ENCODE peak calls at places on chromosomes 16 and 17, in nine cellular contexts. G, F, H, V, X, Y, N, W and O are unnamed samples.

GRCh38 chr17:4232168-4232813 is 31.5 kb downstream of the ANKFY1 start:
- DNase-seq in G (no peak), F (no peak), H (no peak), V (no peak), X (no peak), Y (peak), N (no peak), W (no peak), O (peak)

GRCh38 chr16:53968454-53968853 is 264.5 kb downstream of the FTO start:
- DNase-seq in G (no peak), F (no peak), H (no peak), V (no peak), X (no peak), Y (peak), N (no peak), W (no peak), O (no peak)

GRCh38 chr16:78976212-78976611 is 624.3 kb downstream of the MAF start:
- DNase-seq in G (no peak), F (no peak), H (no peak), V (no peak), X (no peak), Y (no peak), N (no peak), W (no peak), O (no peak)

GRCh38 chr17:45296003-45296832 is 20.6 kb downstream of the MAP3K14 start:
- DNase-seq in G (no peak), F (peak), H (peak), V (no peak), X (no peak), Y (peak), N (no peak), W (no peak), O (no peak)

GRCh38 chr16:25007284-25007984 is 7.7 kb downstream of the ARHGAP17 start:
- DNase-seq in G (no peak), F (no peak), H (no peak), V (no peak), X (no peak), Y (no peak), N (no peak), W (no peak), O (peak)

GRCh38 chr17:77425791-77426641 is 285.2 kb downstream of the SEC14L1 start:
- DNase-seq in G (no peak), F (no peak), H (no peak), V (no peak), X (peak), Y (no peak), N (no peak), W (peak), O (peak)

GRCh38 chr17:60300949-60301348 is 91.0 kb downstream of the USP32 start:
- DNase-seq in G (no peak), F (no peak), H (no peak), V (no peak), X (no peak), Y (no peak), N (no peak), W (no peak), O (no peak)

GRCh38 chr17:28227278-28228108 is 91.5 kb upstream of the TMEM97 start:
- DNase-seq in G (peak), F (peak), H (peak), V (peak), X (peak), Y (peak), N (peak), W (peak), O (no peak)

GRCh38 chr16:69619514-69619913 is 53.7 kb downstream of the NFAT5 start:
- DNase-seq in G (no peak), F (no peak), H (no peak), V (no peak), X (no peak), Y (no peak), N (no peak), W (no peak), O (no peak)

GRCh38 chr17:39777534-39778365 is 40.0 kb downstream of the GRB7 start:
- DNase-seq in G (no peak), F (no peak), H (no peak), V (no peak), X (no peak), Y (no peak), N (no peak), W (no peak), O (no peak)

GRCh38 chr16:66081967-66082366 is 284.5 kb upstream of the CDH5 start:
- DNase-seq in G (no peak), F (no peak), H (no peak), V (no peak), X (no peak), Y (peak), N (peak), W (no peak), O (no peak)

GRCh38 chr17:44396946-44397345 is 7.5 kb upstream of the ITGA2B start:
- DNase-seq in G (no peak), F (no peak), H (no peak), V (no peak), X (no peak), Y (no peak), N (no peak), W (no peak), O (no peak)

GRCh38 chr17:78865682-78866390 is 25.2 kb upstream of the USP36 start:
- DNase-seq in G (peak), F (peak), H (peak), V (peak), X (peak), Y (peak), N (no peak), W (peak), O (peak)

GRCh38 chr17:57868007-57868774 is 18.3 kb upstream of the MRPS23 start:
- DNase-seq in G (no peak), F (peak), H (peak), V (peak), X (peak), Y (peak), N (no peak), W (peak), O (peak)

GRCh38 chr16:86931410-86931941 is 353.1 kb downstream of the FOXL1 start:
- DNase-seq in G (no peak), F (no peak), H (no peak), V (no peak), X (no peak), Y (no peak), N (no peak), W (no peak), O (peak)

GRCh38 chr16:57474671-57475661 is 11.3 kb downstream of the DOK4 start:
- DNase-seq in G (no peak), F (no peak), H (no peak), V (peak), X (no peak), Y (no peak), N (no peak), W (peak), O (no peak)

GRCh38 chr17:41785876-41786226 is 660 bp downstream of the JUP start:
- DNase-seq in G (peak), F (peak), H (peak), V (peak), X (no peak), Y (peak), N (no peak), W (no peak), O (no peak)

GRCh38 chr17:17506893-17507464 is 10.8 kb upstream of the RASD1 start:
- DNase-seq in G (no peak), F (peak), H (peak), V (peak), X (no peak), Y (no peak), N (no peak), W (no peak), O (no peak)

GRCh38 chr16:22189473-22190168 is 16.5 kb upstream of the EEF2K start:
- DNase-seq in G (no peak), F (peak), H (peak), V (peak), X (peak), Y (peak), N (no peak), W (peak), O (no peak)

GRCh38 chr16:35747658-35748455 is 2288.4 kb downstream of the TP53TG3F start:
- DNase-seq in G (no peak), F (no peak), H (no peak), V (no peak), X (no peak), Y (no peak), N (no peak), W (no peak), O (no peak)

GRCh38 chr16:76797457-76797856 is 393.5 kb upstream of the MON1B start:
- DNase-seq in G (no peak), F (no peak), H (no peak), V (no peak), X (no peak), Y (no peak), N (no peak), W (no peak), O (no peak)

GRCh38 chr17:82030470-82031302 is 792 bp upstream of the RAC3 start:
- DNase-seq in G (peak), F (peak), H (peak), V (peak), X (peak), Y (no peak), N (no peak), W (peak), O (peak)

GRCh38 chr17:62869885-62870580 is 61.9 kb upstream of the MARCHF10 start:
- DNase-seq in G (no peak), F (no peak), H (no peak), V (no peak), X (no peak), Y (peak), N (no peak), W (peak), O (peak)

GRCh38 chr17:39754161-39754957 is 16.6 kb downstream of the GRB7 start:
- DNase-seq in G (peak), F (peak), H (peak), V (peak), X (peak), Y (no peak), N (no peak), W (peak), O (no peak)

GRCh38 chr16:5027575-5028235 is 6.0 kb downstream of the NAGPA start:
- DNase-seq in G (no peak), F (peak), H (no peak), V (no peak), X (no peak), Y (no peak), N (no peak), W (no peak), O (no peak)

GRCh38 chr17:57211543-57211942 is 44.8 kb upstream of the MSI2 start:
- DNase-seq in G (no peak), F (no peak), H (no peak), V (no peak), X (no peak), Y (no peak), N (no peak), W (no peak), O (no peak)

GRCh38 chr16:17303101-17303500 is 167.7 kb downstream of the XYLT1 start:
- DNase-seq in G (no peak), F (no peak), H (peak), V (no peak), X (no peak), Y (no peak), N (no peak), W (no peak), O (no peak)

GRCh38 chr16:13552062-13552959 is 367.6 kb upstream of the ERCC4 start:
- DNase-seq in G (no peak), F (no peak), H (no peak), V (no peak), X (no peak), Y (no peak), N (no peak), W (no peak), O (no peak)

GRCh38 chr16:84047206-84047605 is 4.6 kb upstream of the SLC38A8 start:
- DNase-seq in G (no peak), F (peak), H (no peak), V (no peak), X (no peak), Y (no peak), N (no peak), W (no peak), O (no peak)

GRCh38 chr16:84049403-84050060 is 6.9 kb upstream of the SLC38A8 start:
- DNase-seq in G (no peak), F (peak), H (no peak), V (no peak), X (no peak), Y (no peak), N (no peak), W (no peak), O (no peak)

GRCh38 chr16:84047626-84048025 is 5.0 kb upstream of the SLC38A8 start:
- DNase-seq in G (no peak), F (peak), H (no peak), V (no peak), X (no peak), Y (no peak), N (no peak), W (no peak), O (no peak)

GRCh38 chr16:84048871-84049270 is 6.3 kb upstream of the SLC38A8 start:
- DNase-seq in G (no peak), F (no peak), H (no peak), V (no peak), X (no peak), Y (no peak), N (no peak), W (no peak), O (no peak)

DNA sequence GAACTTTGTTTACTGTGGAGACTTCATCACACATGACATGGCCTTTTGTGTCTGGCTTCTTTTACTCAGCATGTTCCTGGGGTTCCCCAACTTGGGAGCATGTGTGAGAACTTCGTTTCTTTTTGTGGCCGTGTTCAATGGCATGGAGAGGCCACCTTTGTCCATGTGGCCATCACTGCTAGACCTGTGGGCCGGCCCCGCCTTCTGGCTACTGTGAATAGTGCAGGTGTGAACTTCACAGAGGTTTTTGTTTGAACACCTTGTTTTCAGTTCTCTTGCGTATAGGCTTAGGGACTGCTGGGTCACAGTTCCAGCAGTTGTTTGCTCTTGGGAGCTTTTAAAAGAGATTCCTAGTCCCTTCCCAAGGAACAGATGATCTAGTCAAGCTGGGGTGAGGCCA is 5.7 kb upstream of the SLC38A8 start:
- DNase-seq in G (peak), F (peak), H (no peak), V (no peak), X (no peak), Y (no peak), N (no peak), W (no peak), O (no peak)
- TF ChIP-seq CTCF in G (peak), F (no peak), H (no peak), V (no peak), X (no peak), Y (peak), N (peak), W (no peak), O (peak)

DNA sequence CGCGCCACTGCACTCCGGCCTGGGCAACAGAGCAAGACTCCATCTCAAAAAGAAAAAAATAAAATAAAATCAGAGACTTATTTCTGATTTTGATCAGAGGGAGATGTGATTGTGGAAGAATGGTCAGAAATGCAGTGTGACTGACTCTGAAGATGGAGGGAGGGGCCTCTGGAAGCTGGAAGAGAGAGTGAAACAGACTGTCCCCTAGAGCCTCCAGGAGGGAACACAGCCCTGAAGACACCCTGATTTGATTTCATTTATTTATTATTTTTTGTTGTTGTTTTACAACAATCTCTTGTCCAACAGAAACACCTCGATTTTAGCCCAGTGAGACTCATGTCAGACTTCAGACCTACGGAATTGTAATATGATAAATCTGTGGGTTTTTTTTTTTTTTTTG is 26.1 kb downstream of the BCL7C start:
- DNase-seq in G (no peak), F (no peak), H (no peak), V (no peak), X (no peak), Y (no peak), N (no peak), W (no peak), O (no peak)
- TF ChIP-seq CTCF in G (no peak), F (no peak), H (no peak), V (no peak), X (no peak), Y (peak), N (peak), W (peak), O (peak)

GRCh38 chr17:9266031-9266680 is 244.8 kb downstream of the NTN1 start:
- DNase-seq in G (no peak), F (no peak), H (no peak), V (no peak), X (no peak), Y (no peak), N (no peak), W (no peak), O (no peak)
- TF ChIP-seq CTCF in G (no peak), F (no peak), H (no peak), V (no peak), X (no peak), Y (no peak), N (no peak), W (no peak), O (no peak)

GRCh38 chr17:72378414-72379395 is 257.9 kb downstream of the SOX9 start:
- DNase-seq in G (no peak), F (no peak), H (no peak), V (no peak), X (no peak), Y (no peak), N (no peak), W (peak), O (no peak)
- TF ChIP-seq CTCF in G (no peak), F (no peak), H (no peak), V (no peak), X (no peak), Y (no peak), N (no peak), W (no peak), O (no peak)

GRCh38 chr17:7841622-7842379 is 7.8 kb downstream of the KDM6B start:
- DNase-seq in G (peak), F (peak), H (peak), V (peak), X (peak), Y (peak), N (no peak), W (peak), O (peak)
- TF ChIP-seq CTCF in G (no peak), F (peak), H (no peak), V (peak), X (peak), Y (peak), N (peak), W (no peak), O (no peak)

DNA sequence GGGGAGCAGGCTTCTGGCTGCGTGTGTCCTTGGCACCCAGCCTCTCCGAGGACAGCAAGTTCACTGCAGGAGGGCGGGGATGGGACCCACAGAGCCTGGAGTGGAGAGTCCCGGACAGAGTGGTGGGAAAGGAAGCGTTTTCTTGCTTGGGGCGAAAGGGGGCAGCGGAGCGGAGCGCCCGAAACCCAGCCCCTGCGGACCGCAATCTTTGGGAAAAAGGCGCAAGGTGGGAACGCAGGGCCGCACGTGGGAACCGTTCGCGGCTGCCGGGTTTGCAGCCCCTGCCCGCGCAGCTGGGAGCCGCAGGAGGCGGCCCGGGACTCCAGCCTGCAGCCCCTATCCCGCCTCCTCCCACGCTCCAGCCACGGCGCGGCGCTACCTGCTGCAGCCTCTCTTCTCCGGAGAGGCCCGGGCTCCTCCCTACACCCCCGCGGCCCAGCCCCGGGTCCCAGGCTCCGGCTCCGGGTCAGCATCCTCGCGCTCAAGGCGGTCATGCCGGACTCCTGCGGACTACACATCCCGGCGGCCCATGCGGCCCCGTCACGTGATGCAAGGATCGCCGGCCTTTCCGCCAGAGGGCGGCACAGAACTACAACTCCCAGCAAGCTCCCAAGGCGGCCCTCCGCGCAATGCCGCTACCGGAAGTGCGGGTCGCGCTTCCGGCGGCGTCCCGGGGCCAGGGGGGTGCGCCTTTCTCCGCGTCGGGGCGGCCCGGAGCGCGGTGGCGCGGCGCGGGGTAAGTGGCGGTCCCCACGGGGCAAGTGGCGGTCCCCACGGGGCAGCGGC is at the start of the genes NTHL1 and TSC2:
- DNase-seq in G (peak), F (peak), H (peak), V (peak), X (peak), Y (peak), N (peak), W (peak), O (peak)
- TF ChIP-seq CTCF in G (peak), F (peak), H (peak), V (peak), X (peak), Y (peak), N (peak), W (peak), O (peak)

DNA sequence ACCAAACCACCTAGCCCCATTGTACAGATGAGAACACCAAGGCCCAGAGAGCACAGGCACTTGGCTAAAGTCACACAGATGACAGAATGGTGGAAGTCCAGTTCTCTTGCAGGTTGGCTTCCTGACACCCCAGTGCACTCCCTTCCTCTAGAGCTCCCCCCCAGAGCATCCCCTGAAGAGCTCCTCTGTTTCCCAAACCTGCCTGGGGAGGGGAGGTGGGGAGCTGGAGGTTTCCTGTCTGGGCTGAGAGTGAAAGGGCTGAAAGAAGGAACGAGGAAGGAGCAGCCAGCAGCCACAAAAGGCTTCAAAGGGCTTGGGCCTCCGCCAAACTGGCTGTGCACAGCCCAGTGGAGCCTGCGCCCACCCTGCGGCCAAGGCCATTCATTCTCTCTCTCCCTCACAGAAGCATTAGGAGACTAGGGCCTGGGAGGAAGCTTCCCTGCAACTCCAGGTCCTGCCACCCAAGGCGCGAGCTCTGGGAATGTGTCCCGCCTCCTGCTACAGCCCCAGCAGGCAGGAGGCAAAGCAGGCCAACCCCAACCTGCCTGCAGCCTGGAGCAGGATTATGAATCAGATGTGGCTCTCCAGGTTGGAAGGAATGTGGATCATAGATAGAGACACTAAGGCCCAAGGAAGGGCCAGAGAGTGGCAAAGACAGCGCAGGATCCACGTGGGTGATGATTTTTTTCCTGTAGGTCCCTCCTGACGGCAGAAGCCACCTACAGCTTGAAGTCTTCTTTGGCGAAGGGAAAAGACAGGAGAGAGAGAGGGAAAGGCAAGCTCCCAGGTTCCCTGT is 913 bp downstream of the SLC13A5 start:
- DNase-seq in G (no peak), F (no peak), H (no peak), V (peak), X (no peak), Y (peak), N (peak), W (no peak), O (peak)
- TF ChIP-seq CTCF in G (no peak), F (no peak), H (no peak), V (no peak), X (no peak), Y (peak), N (peak), W (no peak), O (peak)